ENCODE peak calls at places on chromosome 19, in seven cellular contexts. R, C, V, O, N, W and L are unnamed samples. For H3K4me1, the result is how much of the 10 kb centered on the place peaks cover.

GRCh38 chr19:40542197-40542859 is 34.3 kb upstream of the SHKBP1 start:
- DNase-seq in R (no peak), C (no peak), N (peak), W (no peak), V (peak), O (no peak), L (no peak)

GRCh38 chr19:47779524-47780214 is 1.2 kb downstream of the SELENOW start:
- DNase-seq in R (no peak), C (no peak), O (no peak), N (peak), V (peak), W (no peak), L (no peak)

GRCh38 chr19:14147797-14148605 is 11.6 kb upstream of the ASF1B start:
- DNase-seq in V (peak), W (peak), O (no peak), R (peak), C (no peak), N (no peak), L (no peak)

GRCh38 chr19:36028313-36029041 is 4.2 kb downstream of the CLIP3 start:
- DNase-seq in O (no peak), R (no peak), N (no peak), W (no peak), V (no peak), C (no peak), L (no peak)

GRCh38 chr19:41793414-41793727 is 3.0 kb upstream of the CEACAM3 start:
- DNase-seq in N (no peak), C (no peak), R (no peak), W (no peak), O (no peak), V (no peak), L (no peak)

GRCh38 chr19:13016628-13017305 is 21.5 kb downstream of the NFIX start:
- DNase-seq in R (peak), O (no peak), V (no peak), W (peak), C (no peak), N (no peak), L (no peak)

GRCh38 chr19:19444694-19445155 is 39.2 kb downstream of the GATAD2A start:
- DNase-seq in C (no peak), R (peak), W (peak), O (no peak), N (no peak), V (no peak), L (no peak)

GRCh38 chr19:41792513-41793413 is 3.6 kb upstream of the CEACAM3 start:
- DNase-seq in W (peak), O (peak), R (peak), N (no peak), C (peak), V (peak), L (no peak)

GRCh38 chr19:48654299-48655059 is 8.5 kb upstream of the CA11 start:
- DNase-seq in W (peak), N (no peak), R (no peak), O (no peak), V (no peak), C (no peak), L (no peak)

GRCh38 chr19:56138069-56138468 is 3.0 kb upstream of the ZNF444 start:
- DNase-seq in O (no peak), R (no peak), W (no peak), V (no peak), N (no peak), C (no peak), L (no peak)

GRCh38 chr19:13938361-13939027 is at the start of gene PODNL1:
- DNase-seq in W (no peak), R (no peak), C (no peak), V (no peak), O (no peak), N (no peak), L (no peak)

GRCh38 chr19:49492573-49493411 is 3.4 kb upstream of the RPS11 start:
- DNase-seq in V (no peak), N (no peak), C (no peak), R (no peak), W (peak), O (no peak), L (no peak)

GRCh38 chr19:42175952-42176648 is 41.4 kb downstream of the DEDD2 start:
- DNase-seq in W (no peak), N (no peak), R (peak), O (no peak), C (no peak), V (no peak), L (no peak)

GRCh38 chr19:54470991-54471782 is 1.9 kb downstream of the CDC42EP5 start:
- DNase-seq in R (peak), W (no peak), V (peak), O (no peak), N (no peak), C (no peak), L (no peak)

GRCh38 chr19:35712910-35713845 is 4.6 kb upstream of the KMT2B start:
- DNase-seq in O (peak), V (peak), R (no peak), W (peak), N (no peak), C (no peak), L (no peak)

GRCh38 chr19:6890938-6891337 is 3.6 kb downstream of the ADGRE1 start:
- DNase-seq in R (no peak), V (no peak), W (no peak), O (no peak), C (no peak), N (no peak), L (no peak)
- H3K4me1 ChIP-seq in R (under half), V (under half), W (under half), O (half or more), C (under half), N (under half), L (under half)

GRCh38 chr19:11423804-11424318 is 4.7 kb upstream of the RGL3 start:
- DNase-seq in V (no peak), N (no peak), W (no peak), O (no peak), C (no peak), R (no peak), L (no peak)
- H3K4me1 ChIP-seq in V (under half), N (under half), W (half or more), O (under half), C (under half), R (under half), L (under half)

GRCh38 chr19:45078390-45079062 is 534 bp upstream of the GEMIN7 start:
- DNase-seq in C (no peak), R (no peak), V (no peak), O (no peak), W (no peak), N (no peak), L (no peak)
- H3K4me1 ChIP-seq in C (under half), R (under half), V (half or more), O (under half), W (half or more), N (under half), L (half or more)

GRCh38 chr19:17951151-17952040 is 15.5 kb upstream of the KCNN1 start:
- DNase-seq in C (no peak), V (no peak), W (no peak), N (no peak), R (peak), O (no peak), L (no peak)
- H3K4me1 ChIP-seq in C (half or more), V (half or more), W (half or more), N (half or more), R (under half), O (half or more), L (half or more)

GRCh38 chr19:1469200-1469935 is 9.6 kb downstream of the C19orf25 start:
- DNase-seq in C (no peak), N (no peak), V (no peak), R (peak), W (no peak), O (no peak), L (no peak)
- H3K4me1 ChIP-seq in C (half or more), N (half or more), V (half or more), R (under half), W (half or more), O (under half), L (half or more)

GRCh38 chr19:4847190-4847973 is 15.9 kb upstream of the TICAM1 start:
- DNase-seq in R (no peak), V (no peak), W (no peak), O (no peak), N (no peak), C (no peak), L (no peak)

GRCh38 chr19:4841366-4841704 is 9.8 kb upstream of the TICAM1 start:
- DNase-seq in C (no peak), R (no peak), V (no peak), N (no peak), O (no peak), W (no peak), L (no peak)

GRCh38 chr19:4849019-4849418 is 17.5 kb upstream of the TICAM1 start:
- DNase-seq in R (no peak), N (no peak), C (no peak), W (no peak), V (no peak), O (no peak), L (no peak)

GRCh38 chr19:4843647-4843965 is 12.1 kb upstream of the TICAM1 start:
- DNase-seq in C (no peak), R (no peak), W (no peak), O (no peak), N (no peak), V (no peak), L (no peak)

DNA sequence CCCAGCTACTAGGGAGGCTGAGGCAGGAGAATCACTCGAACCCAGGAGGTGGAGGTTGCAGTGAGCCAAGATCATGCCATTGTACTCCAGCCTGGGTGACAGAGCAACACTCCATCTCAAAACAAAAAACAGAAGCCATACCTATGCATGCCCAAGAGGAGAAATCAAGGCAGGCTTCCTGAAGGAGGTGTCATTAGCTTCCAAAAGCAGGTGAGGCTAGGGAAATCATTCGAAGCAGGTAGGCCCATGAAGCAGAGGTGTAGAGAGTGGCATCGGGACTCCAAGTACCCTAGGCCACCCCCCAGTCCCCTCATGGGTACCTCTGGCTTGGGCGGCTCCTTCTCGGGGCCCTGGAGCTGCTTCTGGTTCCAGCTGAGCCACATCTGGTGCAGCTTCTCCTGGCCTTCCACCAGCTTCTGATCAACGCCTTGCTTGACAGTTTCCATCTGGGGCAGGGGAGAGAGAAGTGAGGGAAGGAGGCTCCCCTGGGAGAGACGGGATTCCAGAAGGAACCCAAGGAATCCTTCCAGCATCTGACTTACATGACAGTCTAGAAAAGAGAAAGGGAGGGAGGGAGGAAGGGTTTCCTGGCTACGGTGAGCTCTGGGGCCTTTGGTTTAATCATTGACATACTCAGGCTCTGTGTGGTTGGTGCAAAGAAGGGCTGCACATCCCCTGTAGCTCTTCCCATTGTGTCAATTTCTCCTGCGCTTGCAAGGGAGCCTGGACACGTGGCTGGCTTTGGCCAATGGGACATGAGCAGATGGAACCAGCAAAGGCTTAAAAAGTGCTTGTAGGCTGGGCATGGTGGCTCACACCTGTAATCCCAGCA is 13.1 kb upstream of the TICAM1 start:
- DNase-seq in V (no peak), C (no peak), R (no peak), O (no peak), W (no peak), N (no peak), L (no peak)
- H3K4me1 ChIP-seq in V (under half), C (under half), R (under half), O (under half), W (under half), N (under half), L (under half)